ENCODE peak calls at places on chromosomes 6 and 20, in six cellular contexts. One of them, this sample, is unnamed.

GRCh38 chr20:46230811-46231282 is 77.5 kb downstream of the CDH22 start:
- DNase-seq in astrocyte of the spinal cord: peak
- DNase-seq in activated CD8-positive, alpha-beta memory T cell treated with anti-CD3 and anti-CD28 coated beads, Interleukin-2, amount 10 ng/mL, durations not matched to agents 7 days and 5 days: no peak
- DNase-seq in progenitor cell of endocrine pancreas: peak
- DNase-seq in T-helper 1 cell: no peak
- DNase-seq in mucosa of descending colon: no peak
- DNase-seq in this sample: peak

GRCh38 chr6:94510877-94511276 is 1066.5 kb upstream of the MANEA start:
- DNase-seq in astrocyte of the spinal cord: no peak
- DNase-seq in activated CD8-positive, alpha-beta memory T cell treated with anti-CD3 and anti-CD28 coated beads, Interleukin-2, amount 10 ng/mL, durations not matched to agents 7 days and 5 days: no peak
- DNase-seq in progenitor cell of endocrine pancreas: no peak
- DNase-seq in T-helper 1 cell: no peak
- DNase-seq in mucosa of descending colon: no peak
- DNase-seq in this sample: peak

GRCh38 chr6:133697666-133698065 is 191.2 kb upstream of the TCF21 start:
- DNase-seq in astrocyte of the spinal cord: peak
- DNase-seq in activated CD8-positive, alpha-beta memory T cell treated with anti-CD3 and anti-CD28 coated beads, Interleukin-2, amount 10 ng/mL, durations not matched to agents 7 days and 5 days: no peak
- DNase-seq in progenitor cell of endocrine pancreas: no peak
- DNase-seq in T-helper 1 cell: no peak
- DNase-seq in mucosa of descending colon: no peak
- DNase-seq in this sample: no peak

GRCh38 chr6:144335914-144336313 is 50.8 kb downstream of the UTRN start:
- DNase-seq in astrocyte of the spinal cord: no peak
- DNase-seq in activated CD8-positive, alpha-beta memory T cell treated with anti-CD3 and anti-CD28 coated beads, Interleukin-2, amount 10 ng/mL, durations not matched to agents 7 days and 5 days: peak
- DNase-seq in progenitor cell of endocrine pancreas: no peak
- DNase-seq in T-helper 1 cell: no peak
- DNase-seq in mucosa of descending colon: no peak
- DNase-seq in this sample: no peak

GRCh38 chr6:141848029-141848890 is 284.5 kb upstream of the GJE1 start:
- DNase-seq in astrocyte of the spinal cord: peak
- DNase-seq in activated CD8-positive, alpha-beta memory T cell treated with anti-CD3 and anti-CD28 coated beads, Interleukin-2, amount 10 ng/mL, durations not matched to agents 7 days and 5 days: peak
- DNase-seq in progenitor cell of endocrine pancreas: no peak
- DNase-seq in T-helper 1 cell: peak
- DNase-seq in mucosa of descending colon: no peak
- DNase-seq in this sample: no peak

GRCh38 chr6:57190140-57190539 is 18.0 kb downstream of the BAG2 start:
- DNase-seq in astrocyte of the spinal cord: peak
- DNase-seq in activated CD8-positive, alpha-beta memory T cell treated with anti-CD3 and anti-CD28 coated beads, Interleukin-2, amount 10 ng/mL, durations not matched to agents 7 days and 5 days: no peak
- DNase-seq in progenitor cell of endocrine pancreas: no peak
- DNase-seq in T-helper 1 cell: no peak
- DNase-seq in mucosa of descending colon: no peak
- DNase-seq in this sample: no peak

GRCh38 chr6:121533321-121533841 is 97.9 kb downstream of the GJA1 start:
- DNase-seq in astrocyte of the spinal cord: no peak
- DNase-seq in activated CD8-positive, alpha-beta memory T cell treated with anti-CD3 and anti-CD28 coated beads, Interleukin-2, amount 10 ng/mL, durations not matched to agents 7 days and 5 days: no peak
- DNase-seq in progenitor cell of endocrine pancreas: no peak
- DNase-seq in T-helper 1 cell: no peak
- DNase-seq in mucosa of descending colon: no peak
- DNase-seq in this sample: no peak

GRCh38 chr20:41537865-41538264 is 80.3 kb downstream of the CHD6 start:
- DNase-seq in astrocyte of the spinal cord: no peak
- DNase-seq in activated CD8-positive, alpha-beta memory T cell treated with anti-CD3 and anti-CD28 coated beads, Interleukin-2, amount 10 ng/mL, durations not matched to agents 7 days and 5 days: no peak
- DNase-seq in progenitor cell of endocrine pancreas: no peak
- DNase-seq in T-helper 1 cell: no peak
- DNase-seq in mucosa of descending colon: no peak
- DNase-seq in this sample: no peak

GRCh38 chr6:43455034-43455747 is at the start of gene DLK2:
- DNase-seq in astrocyte of the spinal cord: no peak
- DNase-seq in activated CD8-positive, alpha-beta memory T cell treated with anti-CD3 and anti-CD28 coated beads, Interleukin-2, amount 10 ng/mL, durations not matched to agents 7 days and 5 days: no peak
- DNase-seq in progenitor cell of endocrine pancreas: no peak
- DNase-seq in T-helper 1 cell: peak
- DNase-seq in mucosa of descending colon: no peak
- DNase-seq in this sample: no peak

GRCh38 chr6:118761643-118762042 is 110.3 kb upstream of the CEP85L start:
- DNase-seq in astrocyte of the spinal cord: no peak
- DNase-seq in activated CD8-positive, alpha-beta memory T cell treated with anti-CD3 and anti-CD28 coated beads, Interleukin-2, amount 10 ng/mL, durations not matched to agents 7 days and 5 days: no peak
- DNase-seq in progenitor cell of endocrine pancreas: no peak
- DNase-seq in T-helper 1 cell: no peak
- DNase-seq in mucosa of descending colon: no peak
- DNase-seq in this sample: peak

GRCh38 chr20:47727170-47727880 is 58.0 kb downstream of the SULF2 start:
- DNase-seq in astrocyte of the spinal cord: no peak
- DNase-seq in activated CD8-positive, alpha-beta memory T cell treated with anti-CD3 and anti-CD28 coated beads, Interleukin-2, amount 10 ng/mL, durations not matched to agents 7 days and 5 days: peak
- DNase-seq in progenitor cell of endocrine pancreas: no peak
- DNase-seq in T-helper 1 cell: peak
- DNase-seq in mucosa of descending colon: peak
- DNase-seq in this sample: no peak

GRCh38 chr6:7672066-7673062 is 53.5 kb upstream of the BMP6 start:
- DNase-seq in astrocyte of the spinal cord: no peak
- DNase-seq in activated CD8-positive, alpha-beta memory T cell treated with anti-CD3 and anti-CD28 coated beads, Interleukin-2, amount 10 ng/mL, durations not matched to agents 7 days and 5 days: no peak
- DNase-seq in progenitor cell of endocrine pancreas: no peak
- DNase-seq in T-helper 1 cell: no peak
- DNase-seq in mucosa of descending colon: no peak
- DNase-seq in this sample: no peak

GRCh38 chr20:51092238-51092822 is 69.4 kb upstream of the KCNG1 start:
- DNase-seq in astrocyte of the spinal cord: no peak
- DNase-seq in activated CD8-positive, alpha-beta memory T cell treated with anti-CD3 and anti-CD28 coated beads, Interleukin-2, amount 10 ng/mL, durations not matched to agents 7 days and 5 days: no peak
- DNase-seq in progenitor cell of endocrine pancreas: no peak
- DNase-seq in T-helper 1 cell: no peak
- DNase-seq in mucosa of descending colon: no peak
- DNase-seq in this sample: no peak

GRCh38 chr20:19463597-19463996 is 251.2 kb downstream of the SLC24A3 start:
- DNase-seq in astrocyte of the spinal cord: no peak
- DNase-seq in activated CD8-positive, alpha-beta memory T cell treated with anti-CD3 and anti-CD28 coated beads, Interleukin-2, amount 10 ng/mL, durations not matched to agents 7 days and 5 days: no peak
- DNase-seq in progenitor cell of endocrine pancreas: no peak
- DNase-seq in T-helper 1 cell: no peak
- DNase-seq in mucosa of descending colon: no peak
- DNase-seq in this sample: peak

GRCh38 chr20:9517297-9518134 is 3.1 kb downstream of the LAMP5 start:
- DNase-seq in astrocyte of the spinal cord: no peak
- DNase-seq in activated CD8-positive, alpha-beta memory T cell treated with anti-CD3 and anti-CD28 coated beads, Interleukin-2, amount 10 ng/mL, durations not matched to agents 7 days and 5 days: no peak
- DNase-seq in progenitor cell of endocrine pancreas: no peak
- DNase-seq in T-helper 1 cell: no peak
- DNase-seq in mucosa of descending colon: no peak
- DNase-seq in this sample: no peak